ENCODE peak calls at places on chromosome 11, in ten cellular contexts. U, P, J, K, F, D, T, Y, M and X are unnamed samples.
A peak's percentile ranks its signal among the peaks of the same experiment; 100 is the strongest.

GRCh38 chr11:130031056-130031455 is 28.4 kb upstream of the PRDM10 start:
- DNase-seq in M (no peak), Y (no peak), P (no peak), J (no peak), K (no peak), D (no peak), T (no peak), U (no peak), F (no peak), X (no peak)

GRCh38 chr11:134411887-134412507 is at the start of gene B3GAT1:
- DNase-seq in J (no peak), D (no peak), M (no peak), K (no peak), U (no peak), T (no peak), P (peak; percentile 86), Y (no peak), F (no peak), X (no peak)

GRCh38 chr11:116605543-116605942 is 167.2 kb downstream of the BUD13 start:
- DNase-seq in Y (peak; percentile 60), K (peak; percentile 20), T (peak; percentile 37), D (peak; percentile 42), J (peak; percentile 57), P (no peak), F (peak; percentile 32), M (no peak), U (no peak), X (no peak)

GRCh38 chr11:120509346-120510053 is 2.0 kb upstream of the GRIK4 start:
- DNase-seq in T (no peak), U (no peak), F (no peak), M (no peak), K (no peak), Y (no peak), P (no peak), J (no peak), D (no peak), X (no peak)

GRCh38 chr11:130128626-130129025 is 31.0 kb upstream of the ST14 start:
- DNase-seq in D (no peak), J (no peak), U (no peak), F (no peak), Y (no peak), T (peak; percentile 52), K (no peak), M (no peak), P (no peak), X (no peak)

GRCh38 chr11:112087212-112087611 is 539 bp downstream of the SDHD start:
- DNase-seq in Y (no peak), P (no peak), T (no peak), K (no peak), J (no peak), U (no peak), M (no peak), D (no peak), F (no peak), X (no peak)

GRCh38 chr11:73894725-73895335 is 18.0 kb downstream of the PAAF1 start:
- DNase-seq in J (no peak), M (no peak), U (no peak), F (no peak), Y (no peak), D (no peak), T (no peak), K (no peak), P (no peak), X (no peak)

GRCh38 chr11:14537134-14537599 is 17.0 kb upstream of the PSMA1 start:
- DNase-seq in D (peak; percentile 43), Y (peak; percentile 60), P (peak; percentile 68), F (no peak), K (no peak), M (peak; percentile 24), T (peak; percentile 56), J (no peak), U (no peak), X (no peak)

GRCh38 chr11:12706531-12707499 is 32.6 kb downstream of the TEAD1 start:
- DNase-seq in T (no peak), F (no peak), P (no peak), D (no peak), M (no peak), Y (peak; percentile 53), K (no peak), J (no peak), U (no peak), X (no peak)

DNA sequence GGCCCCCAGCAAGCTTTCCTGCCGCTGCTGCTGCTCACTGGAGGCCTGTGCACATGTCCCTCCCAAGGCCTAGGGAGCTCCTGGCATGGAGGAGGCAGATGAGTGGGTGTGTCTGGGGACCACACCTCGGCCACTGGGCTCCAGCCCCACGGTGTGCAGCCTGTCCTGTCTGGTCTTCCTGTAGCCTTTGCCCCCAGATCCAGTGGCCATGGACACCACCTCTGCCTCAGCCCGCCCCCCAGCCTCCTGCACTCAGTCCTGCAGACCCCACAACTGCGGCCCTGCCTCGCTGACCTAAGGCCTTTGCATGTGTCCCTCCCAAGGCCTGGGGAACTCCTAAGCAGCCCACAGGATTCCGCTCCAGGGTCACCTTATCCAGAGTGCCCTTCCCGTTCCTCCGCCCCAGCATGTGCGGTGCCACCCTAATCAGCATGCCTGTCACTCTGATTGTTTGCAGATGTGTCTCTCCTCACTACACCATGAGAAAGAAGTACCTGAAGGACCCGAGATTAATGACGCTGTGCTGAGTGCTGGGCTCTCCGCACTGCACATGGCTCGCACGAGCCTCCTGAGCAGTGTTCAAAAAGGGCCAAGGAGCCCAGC is 8.6 kb downstream of the GAL start:
- DNase-seq in U (no peak), M (no peak), Y (no peak), T (no peak), D (no peak), K (peak; percentile 61), J (no peak), P (no peak), F (no peak), X (no peak)
- TF ChIP-seq POLR2AphosphoS5 in U (no peak), M (no peak), Y (no peak), T (no peak), D (no peak), K (no peak), J (no peak), P (no peak), F (no peak), X (no peak)

GRCh38 chr11:40328890-40329617 is 1130.4 kb downstream of the LRRC4C start:
- DNase-seq in P (peak; percentile 8), Y (peak; percentile 100), M (peak; percentile 99), T (no peak), K (peak; percentile 77), J (peak; percentile 59), F (no peak), D (no peak), U (peak; percentile 4), X (no peak)
- TF ChIP-seq POLR2AphosphoS5 in P (peak; percentile 84), Y (peak; percentile 98), M (peak; percentile 72), T (no peak), K (peak; percentile 90), J (peak; percentile 16), F (no peak), D (no peak), U (peak; percentile 36), X (no peak)

GRCh38 chr11:86589856-86590589 is 82.4 kb downstream of the ME3 start:
- DNase-seq in D (no peak), M (no peak), T (no peak), Y (no peak), K (no peak), P (no peak), F (no peak), J (no peak), U (no peak), X (no peak)

GRCh38 chr11:86593833-86594232 is 78.6 kb downstream of the ME3 start:
- DNase-seq in M (no peak), F (no peak), P (no peak), T (no peak), D (no peak), U (no peak), Y (peak; percentile 56), K (no peak), J (no peak), X (no peak)

GRCh38 chr11:86592047-86592564 is 80.3 kb downstream of the ME3 start:
- DNase-seq in U (no peak), T (no peak), F (no peak), D (no peak), P (no peak), M (no peak), Y (peak; percentile 71), J (no peak), K (no peak), X (no peak)

GRCh38 chr11:86592659-86593451 is 79.6 kb downstream of the ME3 start:
- DNase-seq in F (peak; percentile 87), D (peak; percentile 32), Y (peak; percentile 99), K (peak; percentile 87), P (peak; percentile 27), U (no peak), J (peak; percentile 70), T (peak; percentile 82), M (peak; percentile 99), X (no peak)

GRCh38 chr11:86591631-86592030 is 80.8 kb downstream of the ME3 start:
- DNase-seq in P (no peak), D (no peak), F (no peak), K (no peak), Y (no peak), T (no peak), J (no peak), U (no peak), M (no peak), X (no peak)
- TF ChIP-seq POLR2AphosphoS5 in P (no peak), D (no peak), F (no peak), K (no peak), Y (no peak), T (no peak), J (no peak), U (no peak), M (no peak), X (no peak)

GRCh38 chr11:38278457-38279141 is 1680.6 kb upstream of the RAG2 start:
- DNase-seq in U (no peak), J (no peak), P (no peak), D (no peak), T (no peak), M (no peak), K (no peak), F (no peak), Y (no peak), X (no peak)

DNA sequence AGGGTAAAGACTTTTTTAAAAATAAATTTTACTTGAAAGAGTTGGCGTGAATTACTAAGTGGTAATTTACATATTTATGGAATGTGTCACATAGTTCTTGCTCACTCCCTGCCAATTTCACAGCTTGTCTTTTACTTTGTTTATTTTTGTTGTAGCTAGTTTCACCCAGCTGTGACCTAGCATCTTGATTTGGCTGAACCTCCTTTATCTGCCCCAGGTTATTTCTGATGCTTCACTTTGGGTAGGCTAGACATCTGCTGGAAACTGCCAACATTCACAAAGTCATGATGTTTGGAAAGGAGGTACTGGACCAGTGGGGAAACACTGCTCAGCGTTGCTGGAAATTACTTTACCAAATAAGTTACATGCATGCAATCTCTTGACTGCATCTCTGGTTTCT is 1676.0 kb upstream of the RAG2 start:
- DNase-seq in T (no peak), P (no peak), U (no peak), F (no peak), D (no peak), Y (no peak), K (no peak), M (no peak), J (no peak), X (no peak)
- TF ChIP-seq POLR2AphosphoS5 in T (no peak), P (no peak), U (no peak), F (no peak), D (no peak), Y (no peak), K (no peak), M (no peak), J (no peak), X (no peak)